ENCODE peak calls at places on chromosome 5, in eight cellular contexts. One of them, this sample, is unnamed.
A peak's percentile ranks its signal among the peaks of the same experiment; 100 is the strongest.

GRCh38 chr5:102815560-102816324 is 60.6 kb downstream of the PAM start:
- DNase-seq in A172: no peak
- DNase-seq in cardiac muscle cell: peak; percentile 27
- DNase-seq in T1000: no peak
- DNase-seq in germinal center: no peak
- DNase-seq in aorta: no peak
- DNase-seq in neural crest cell: no peak
- DNase-seq in retina: no peak
- DNase-seq in this sample: no peak

GRCh38 chr5:109347252-109347888 is 62.4 kb downstream of the PJA2 start:
- DNase-seq in germinal center: no peak
- DNase-seq in neural crest cell: no peak
- DNase-seq in retina: no peak
- DNase-seq in aorta: no peak
- DNase-seq in cardiac muscle cell: no peak
- DNase-seq in T1000: no peak
- DNase-seq in A172: no peak
- DNase-seq in this sample: no peak

GRCh38 chr5:34519489-34520220 is 136.5 kb upstream of the RAI14 start:
- DNase-seq in retina: no peak
- DNase-seq in A172: peak; percentile 36
- DNase-seq in T1000: no peak
- DNase-seq in germinal center: no peak
- DNase-seq in aorta: no peak
- DNase-seq in cardiac muscle cell: peak; percentile 32
- DNase-seq in neural crest cell: no peak
- DNase-seq in this sample: no peak

GRCh38 chr5:131570757-131571156 is 64.3 kb downstream of the RAPGEF6 start:
- DNase-seq in A172: no peak
- DNase-seq in retina: no peak
- DNase-seq in germinal center: no peak
- DNase-seq in neural crest cell: no peak
- DNase-seq in aorta: no peak
- DNase-seq in T1000: no peak
- DNase-seq in cardiac muscle cell: peak; percentile 48
- DNase-seq in this sample: no peak

GRCh38 chr5:142426129-142426641 is 101.4 kb upstream of the SPRY4 start:
- DNase-seq in T1000: peak; percentile 67
- DNase-seq in A172: peak; percentile 67
- DNase-seq in cardiac muscle cell: no peak
- DNase-seq in germinal center: no peak
- DNase-seq in neural crest cell: no peak
- DNase-seq in aorta: no peak
- DNase-seq in retina: peak; percentile 83
- DNase-seq in this sample: no peak

GRCh38 chr5:80961376-80962281 is 1.5 kb downstream of the RASGRF2 start:
- DNase-seq in aorta: no peak
- DNase-seq in germinal center: no peak
- DNase-seq in neural crest cell: no peak
- DNase-seq in cardiac muscle cell: no peak
- DNase-seq in retina: peak; percentile 32
- DNase-seq in A172: no peak
- DNase-seq in T1000: no peak
- DNase-seq in this sample: no peak

GRCh38 chr5:58239731-58240130 is 220.2 kb downstream of the PLK2 start:
- DNase-seq in retina: no peak
- DNase-seq in A172: peak; percentile 45
- DNase-seq in neural crest cell: no peak
- DNase-seq in germinal center: no peak
- DNase-seq in T1000: no peak
- DNase-seq in cardiac muscle cell: no peak
- DNase-seq in aorta: no peak
- DNase-seq in this sample: no peak

GRCh38 chr5:123719004-123719403 is 207.0 kb downstream of the CSNK1G3 start:
- DNase-seq in T1000: no peak
- DNase-seq in retina: no peak
- DNase-seq in germinal center: no peak
- DNase-seq in neural crest cell: no peak
- DNase-seq in cardiac muscle cell: peak; percentile 18
- DNase-seq in aorta: no peak
- DNase-seq in A172: no peak
- DNase-seq in this sample: no peak

GRCh38 chr5:151924564-151925395 is at the start of gene GLRA1:
- DNase-seq in T1000: no peak
- DNase-seq in retina: peak; percentile 89
- DNase-seq in germinal center: peak; percentile 10
- DNase-seq in cardiac muscle cell: peak; percentile 62
- DNase-seq in A172: peak; percentile 49
- DNase-seq in aorta: peak; percentile 88
- DNase-seq in neural crest cell: peak; percentile 79
- DNase-seq in this sample: no peak

GRCh38 chr5:56525117-56525516 is 290.2 kb upstream of the MAP3K1 start:
- DNase-seq in aorta: no peak
- DNase-seq in cardiac muscle cell: peak; percentile 39
- DNase-seq in A172: peak; percentile 65
- DNase-seq in neural crest cell: no peak
- DNase-seq in retina: no peak
- DNase-seq in germinal center: no peak
- DNase-seq in T1000: no peak
- DNase-seq in this sample: no peak

GRCh38 chr5:78750281-78750680 is 101.7 kb upstream of the LHFPL2 start:
- DNase-seq in cardiac muscle cell: no peak
- DNase-seq in neural crest cell: no peak
- DNase-seq in aorta: no peak
- DNase-seq in germinal center: no peak
- DNase-seq in retina: no peak
- DNase-seq in T1000: no peak
- DNase-seq in A172: no peak
- DNase-seq in this sample: no peak

GRCh38 chr5:115471674-115472073 is 72.9 kb downstream of the FEM1C start:
- DNase-seq in cardiac muscle cell: peak; percentile 68
- DNase-seq in neural crest cell: no peak
- DNase-seq in A172: no peak
- DNase-seq in retina: no peak
- DNase-seq in T1000: no peak
- DNase-seq in germinal center: no peak
- DNase-seq in aorta: no peak
- DNase-seq in this sample: no peak

GRCh38 chr5:139121120-139121519 is 77.0 kb downstream of the SIL1 start:
- DNase-seq in aorta: no peak
- DNase-seq in germinal center: no peak
- DNase-seq in neural crest cell: no peak
- DNase-seq in retina: no peak
- DNase-seq in cardiac muscle cell: no peak
- DNase-seq in T1000: no peak
- DNase-seq in A172: no peak
- DNase-seq in this sample: no peak

GRCh38 chr5:78204241-78204640 is 90.3 kb downstream of the AP3B1 start:
- DNase-seq in T1000: no peak
- DNase-seq in germinal center: no peak
- DNase-seq in retina: no peak
- DNase-seq in aorta: no peak
- DNase-seq in A172: no peak
- DNase-seq in neural crest cell: no peak
- DNase-seq in cardiac muscle cell: no peak
- DNase-seq in this sample: no peak

GRCh38 chr5:65742565-65743231 is 20.7 kb downstream of the NLN start:
- DNase-seq in cardiac muscle cell: peak; percentile 81
- DNase-seq in germinal center: peak; percentile 41
- DNase-seq in A172: peak; percentile 71
- DNase-seq in neural crest cell: no peak
- DNase-seq in retina: no peak
- DNase-seq in T1000: peak; percentile 3
- DNase-seq in aorta: no peak
- DNase-seq in this sample: no peak

GRCh38 chr5:64834611-64835010 is 65.9 kb downstream of the CWC27 start:
- DNase-seq in T1000: no peak
- DNase-seq in aorta: no peak
- DNase-seq in germinal center: no peak
- DNase-seq in A172: no peak
- DNase-seq in neural crest cell: no peak
- DNase-seq in cardiac muscle cell: peak; percentile 25
- DNase-seq in retina: no peak
- DNase-seq in this sample: no peak

GRCh38 chr5:131622633-131623032 is 12.4 kb downstream of the RAPGEF6 start:
- DNase-seq in T1000: no peak
- DNase-seq in A172: peak; percentile 32
- DNase-seq in neural crest cell: no peak
- DNase-seq in germinal center: no peak
- DNase-seq in aorta: no peak
- DNase-seq in retina: no peak
- DNase-seq in cardiac muscle cell: peak; percentile 64
- DNase-seq in this sample: no peak

GRCh38 chr5:135134686-135135381 is 100.8 kb upstream of the PITX1 start:
- DNase-seq in T1000: no peak
- DNase-seq in germinal center: no peak
- DNase-seq in cardiac muscle cell: no peak
- DNase-seq in aorta: no peak
- DNase-seq in retina: no peak
- DNase-seq in A172: no peak
- DNase-seq in neural crest cell: no peak
- DNase-seq in this sample: no peak

GRCh38 chr5:44983006-44983405 is 174.3 kb downstream of the MRPS30 start:
- DNase-seq in retina: no peak
- DNase-seq in neural crest cell: no peak
- DNase-seq in A172: peak; percentile 4
- DNase-seq in germinal center: no peak
- DNase-seq in T1000: no peak
- DNase-seq in cardiac muscle cell: no peak
- DNase-seq in aorta: no peak
- DNase-seq in this sample: no peak

GRCh38 chr5:142881076-142881466 is 110.9 kb downstream of the ARHGAP26 start:
- DNase-seq in retina: peak; percentile 48
- DNase-seq in germinal center: peak; percentile 76
- DNase-seq in A172: no peak
- DNase-seq in cardiac muscle cell: peak; percentile 71
- DNase-seq in neural crest cell: no peak
- DNase-seq in T1000: no peak
- DNase-seq in aorta: no peak
- DNase-seq in this sample: peak; percentile 78

GRCh38 chr5:72498284-72498683 is 8.9 kb downstream of the ZNF366 start:
- DNase-seq in T1000: no peak
- DNase-seq in neural crest cell: no peak
- DNase-seq in cardiac muscle cell: peak; percentile 54
- DNase-seq in retina: no peak
- DNase-seq in A172: no peak
- DNase-seq in aorta: no peak
- DNase-seq in germinal center: no peak
- DNase-seq in this sample: no peak

GRCh38 chr5:142408536-142409252 is 83.9 kb upstream of the SPRY4 start:
- DNase-seq in cardiac muscle cell: no peak
- DNase-seq in retina: peak; percentile 80
- DNase-seq in aorta: no peak
- DNase-seq in T1000: no peak
- DNase-seq in A172: no peak
- DNase-seq in neural crest cell: no peak
- DNase-seq in germinal center: no peak
- DNase-seq in this sample: no peak

GRCh38 chr5:159921721-159922120 is 5.4 kb downstream of the ADRA1B start:
- DNase-seq in neural crest cell: no peak
- DNase-seq in T1000: no peak
- DNase-seq in germinal center: no peak
- DNase-seq in A172: no peak
- DNase-seq in cardiac muscle cell: no peak
- DNase-seq in aorta: no peak
- DNase-seq in retina: no peak
- DNase-seq in this sample: no peak

GRCh38 chr5:45604092-45604491 is 92.1 kb downstream of the HCN1 start:
- DNase-seq in T1000: no peak
- DNase-seq in cardiac muscle cell: no peak
- DNase-seq in germinal center: no peak
- DNase-seq in A172: no peak
- DNase-seq in aorta: no peak
- DNase-seq in neural crest cell: no peak
- DNase-seq in retina: no peak
- DNase-seq in this sample: no peak

GRCh38 chr5:150309101-150309897 is 6.6 kb upstream of the ARSI start:
- DNase-seq in germinal center: no peak
- DNase-seq in retina: peak; percentile 76
- DNase-seq in T1000: no peak
- DNase-seq in aorta: no peak
- DNase-seq in A172: no peak
- DNase-seq in neural crest cell: no peak
- DNase-seq in cardiac muscle cell: no peak
- DNase-seq in this sample: no peak

GRCh38 chr5:111227805-111228204 is 3.6 kb downstream of the CAMK4 start:
- DNase-seq in cardiac muscle cell: peak; percentile 83
- DNase-seq in germinal center: no peak
- DNase-seq in aorta: no peak
- DNase-seq in retina: no peak
- DNase-seq in A172: peak; percentile 66
- DNase-seq in T1000: no peak
- DNase-seq in neural crest cell: no peak
- DNase-seq in this sample: peak; percentile 76

GRCh38 chr5:55159763-55160492 is at the start of gene GPX8:
- DNase-seq in T1000: peak; percentile 35
- DNase-seq in A172: peak; percentile 84
- DNase-seq in cardiac muscle cell: peak; percentile 92
- DNase-seq in germinal center: no peak
- DNase-seq in retina: peak; percentile 76
- DNase-seq in aorta: no peak
- DNase-seq in neural crest cell: peak; percentile 41
- DNase-seq in this sample: no peak

GRCh38 chr5:152113401-152113800 is 188.8 kb upstream of the GLRA1 start:
- DNase-seq in aorta: no peak
- DNase-seq in germinal center: no peak
- DNase-seq in cardiac muscle cell: no peak
- DNase-seq in neural crest cell: no peak
- DNase-seq in A172: peak; percentile 90
- DNase-seq in T1000: no peak
- DNase-seq in retina: no peak
- DNase-seq in this sample: no peak

GRCh38 chr5:167794121-167794520 is 497.3 kb upstream of the WWC1 start:
- DNase-seq in retina: no peak
- DNase-seq in aorta: no peak
- DNase-seq in T1000: no peak
- DNase-seq in A172: no peak
- DNase-seq in germinal center: no peak
- DNase-seq in cardiac muscle cell: no peak
- DNase-seq in neural crest cell: no peak
- DNase-seq in this sample: no peak

GRCh38 chr5:58133631-58134296 is 326.1 kb downstream of the PLK2 start:
- DNase-seq in cardiac muscle cell: peak; percentile 67
- DNase-seq in germinal center: no peak
- DNase-seq in A172: peak; percentile 11
- DNase-seq in neural crest cell: no peak
- DNase-seq in T1000: no peak
- DNase-seq in aorta: no peak
- DNase-seq in retina: peak; percentile 36
- DNase-seq in this sample: no peak

GRCh38 chr5:135030691-135031145 is 3.3 kb downstream of the PITX1 start:
- DNase-seq in retina: no peak
- DNase-seq in T1000: no peak
- DNase-seq in A172: no peak
- DNase-seq in neural crest cell: no peak
- DNase-seq in cardiac muscle cell: no peak
- DNase-seq in germinal center: no peak
- DNase-seq in aorta: no peak
- DNase-seq in this sample: no peak

GRCh38 chr5:2066373-2066772 is 183.6 kb upstream of the IRX4 start:
- DNase-seq in retina: no peak
- DNase-seq in germinal center: no peak
- DNase-seq in cardiac muscle cell: no peak
- DNase-seq in T1000: no peak
- DNase-seq in neural crest cell: no peak
- DNase-seq in aorta: no peak
- DNase-seq in A172: no peak
- DNase-seq in this sample: no peak

GRCh38 chr5:161064800-161065199 is 212.8 kb upstream of the ATP10B start:
- DNase-seq in T1000: no peak
- DNase-seq in A172: no peak
- DNase-seq in retina: no peak
- DNase-seq in cardiac muscle cell: no peak
- DNase-seq in aorta: no peak
- DNase-seq in germinal center: no peak
- DNase-seq in neural crest cell: no peak
- DNase-seq in this sample: no peak

GRCh38 chr5:88923623-88924619 is 40.9 kb upstream of the MEF2C start:
- DNase-seq in A172: no peak
- DNase-seq in neural crest cell: no peak
- DNase-seq in cardiac muscle cell: no peak
- DNase-seq in germinal center: no peak
- DNase-seq in retina: no peak
- DNase-seq in T1000: no peak
- DNase-seq in aorta: no peak
- DNase-seq in this sample: no peak